ENCODE peak calls at places on chromosomes 12 and 14, in ten cellular contexts. One of them, this sample, is unnamed.

GRCh38 chr12:112881602-112882001 is 25.2 kb upstream of the OAS1 start:
- DNase-seq in putamen: no peak
- DNase-seq in brain microvascular endothelial cell: no peak
- DNase-seq in H9: no peak
- DNase-seq in ureter: no peak
- DNase-seq in stimulated activated CD4-positive, alpha-beta T cell treated with anti-CD3 and anti-CD28 coated beads, Interleukin-12 subunit alpha, Interleukin-12 subunit beta, amount 100 ng/mL, for 4 hours: no peak
- DNase-seq in left ventricle myocardium inferior: no peak
- DNase-seq in HS-5: no peak
- DNase-seq in COLO829: no peak
- DNase-seq in nephron progenitor cell: no peak
- DNase-seq in this sample: no peak

GRCh38 chr12:112007945-112008344 is 5.0 kb downstream of the TMEM116 start:
- DNase-seq in putamen: no peak
- DNase-seq in brain microvascular endothelial cell: no peak
- DNase-seq in H9: no peak
- DNase-seq in ureter: no peak
- DNase-seq in stimulated activated CD4-positive, alpha-beta T cell treated with anti-CD3 and anti-CD28 coated beads, Interleukin-12 subunit alpha, Interleukin-12 subunit beta, amount 100 ng/mL, for 4 hours: no peak
- DNase-seq in left ventricle myocardium inferior: no peak
- DNase-seq in HS-5: no peak
- DNase-seq in COLO829: no peak
- DNase-seq in nephron progenitor cell: no peak
- DNase-seq in this sample: no peak

GRCh38 chr12:64025174-64025958 is 180.9 kb downstream of the SRGAP1 start:
- DNase-seq in putamen: no peak
- DNase-seq in brain microvascular endothelial cell: peak; percentile 22
- DNase-seq in H9: no peak
- DNase-seq in ureter: no peak
- DNase-seq in stimulated activated CD4-positive, alpha-beta T cell treated with anti-CD3 and anti-CD28 coated beads, Interleukin-12 subunit alpha, Interleukin-12 subunit beta, amount 100 ng/mL, for 4 hours: no peak
- DNase-seq in left ventricle myocardium inferior: no peak
- DNase-seq in HS-5: no peak
- DNase-seq in COLO829: peak; percentile 34
- DNase-seq in nephron progenitor cell: no peak
- DNase-seq in this sample: peak; percentile 90

GRCh38 chr14:72692678-72693077 is 201.2 kb downstream of the DPF3 start:
- DNase-seq in putamen: no peak
- DNase-seq in brain microvascular endothelial cell: no peak
- DNase-seq in H9: peak; percentile 79
- DNase-seq in ureter: no peak
- DNase-seq in stimulated activated CD4-positive, alpha-beta T cell treated with anti-CD3 and anti-CD28 coated beads, Interleukin-12 subunit alpha, Interleukin-12 subunit beta, amount 100 ng/mL, for 4 hours: no peak
- DNase-seq in left ventricle myocardium inferior: no peak
- DNase-seq in HS-5: no peak
- DNase-seq in COLO829: no peak
- DNase-seq in nephron progenitor cell: no peak
- DNase-seq in this sample: no peak

GRCh38 chr14:87153391-87153790 is 839.6 kb downstream of the GALC start:
- DNase-seq in putamen: no peak
- DNase-seq in brain microvascular endothelial cell: no peak
- DNase-seq in H9: no peak
- DNase-seq in ureter: no peak
- DNase-seq in stimulated activated CD4-positive, alpha-beta T cell treated with anti-CD3 and anti-CD28 coated beads, Interleukin-12 subunit alpha, Interleukin-12 subunit beta, amount 100 ng/mL, for 4 hours: no peak
- DNase-seq in left ventricle myocardium inferior: no peak
- DNase-seq in HS-5: no peak
- DNase-seq in COLO829: no peak
- DNase-seq in nephron progenitor cell: no peak
- DNase-seq in this sample: no peak

GRCh38 chr14:27739657-27740156 is 1026.9 kb upstream of the FOXG1 start:
- DNase-seq in putamen: no peak
- DNase-seq in brain microvascular endothelial cell: no peak
- DNase-seq in H9: no peak
- DNase-seq in ureter: no peak
- DNase-seq in stimulated activated CD4-positive, alpha-beta T cell treated with anti-CD3 and anti-CD28 coated beads, Interleukin-12 subunit alpha, Interleukin-12 subunit beta, amount 100 ng/mL, for 4 hours: no peak
- DNase-seq in left ventricle myocardium inferior: no peak
- DNase-seq in HS-5: no peak
- DNase-seq in COLO829: no peak
- DNase-seq in nephron progenitor cell: no peak
- DNase-seq in this sample: no peak

GRCh38 chr12:131687346-131688125 is 23.4 kb upstream of the SFSWAP start:
- DNase-seq in putamen: no peak
- DNase-seq in brain microvascular endothelial cell: no peak
- DNase-seq in H9: peak; percentile 35
- DNase-seq in ureter: no peak
- DNase-seq in stimulated activated CD4-positive, alpha-beta T cell treated with anti-CD3 and anti-CD28 coated beads, Interleukin-12 subunit alpha, Interleukin-12 subunit beta, amount 100 ng/mL, for 4 hours: no peak
- DNase-seq in left ventricle myocardium inferior: no peak
- DNase-seq in HS-5: no peak
- DNase-seq in COLO829: no peak
- DNase-seq in nephron progenitor cell: no peak
- DNase-seq in this sample: no peak

GRCh38 chr12:96434107-96434506 is 33.9 kb upstream of the CDK17 start:
- DNase-seq in putamen: no peak
- DNase-seq in brain microvascular endothelial cell: peak; percentile 97
- DNase-seq in H9: no peak
- DNase-seq in ureter: no peak
- DNase-seq in stimulated activated CD4-positive, alpha-beta T cell treated with anti-CD3 and anti-CD28 coated beads, Interleukin-12 subunit alpha, Interleukin-12 subunit beta, amount 100 ng/mL, for 4 hours: peak; percentile 26
- DNase-seq in left ventricle myocardium inferior: no peak
- DNase-seq in HS-5: peak; percentile 87
- DNase-seq in COLO829: peak; percentile 80
- DNase-seq in nephron progenitor cell: no peak
- DNase-seq in this sample: peak; percentile 99

GRCh38 chr12:55634186-55634585 is 2.5 kb upstream of the OR10P1 start:
- DNase-seq in putamen: no peak
- DNase-seq in brain microvascular endothelial cell: no peak
- DNase-seq in H9: no peak
- DNase-seq in ureter: no peak
- DNase-seq in stimulated activated CD4-positive, alpha-beta T cell treated with anti-CD3 and anti-CD28 coated beads, Interleukin-12 subunit alpha, Interleukin-12 subunit beta, amount 100 ng/mL, for 4 hours: no peak
- DNase-seq in left ventricle myocardium inferior: no peak
- DNase-seq in HS-5: no peak
- DNase-seq in COLO829: no peak
- DNase-seq in nephron progenitor cell: no peak
- DNase-seq in this sample: no peak

GRCh38 chr14:22887990-22888378 is 5.0 kb downstream of the REM2 start:
- DNase-seq in putamen: peak; percentile 65
- DNase-seq in brain microvascular endothelial cell: no peak
- DNase-seq in H9: no peak
- DNase-seq in ureter: no peak
- DNase-seq in stimulated activated CD4-positive, alpha-beta T cell treated with anti-CD3 and anti-CD28 coated beads, Interleukin-12 subunit alpha, Interleukin-12 subunit beta, amount 100 ng/mL, for 4 hours: peak; percentile 64
- DNase-seq in left ventricle myocardium inferior: no peak
- DNase-seq in HS-5: no peak
- DNase-seq in COLO829: no peak
- DNase-seq in nephron progenitor cell: no peak
- DNase-seq in this sample: no peak

GRCh38 chr12:84929486-84929885 is 16.9 kb upstream of the SLC6A15 start:
- DNase-seq in putamen: no peak
- DNase-seq in brain microvascular endothelial cell: no peak
- DNase-seq in H9: no peak
- DNase-seq in ureter: no peak
- DNase-seq in stimulated activated CD4-positive, alpha-beta T cell treated with anti-CD3 and anti-CD28 coated beads, Interleukin-12 subunit alpha, Interleukin-12 subunit beta, amount 100 ng/mL, for 4 hours: no peak
- DNase-seq in left ventricle myocardium inferior: no peak
- DNase-seq in HS-5: no peak
- DNase-seq in COLO829: no peak
- DNase-seq in nephron progenitor cell: no peak
- DNase-seq in this sample: no peak

GRCh38 chr12:9649532-9649940 is 20.0 kb upstream of the CLEC2D start:
- DNase-seq in putamen: no peak
- DNase-seq in brain microvascular endothelial cell: no peak
- DNase-seq in H9: peak; percentile 64
- DNase-seq in ureter: no peak
- DNase-seq in stimulated activated CD4-positive, alpha-beta T cell treated with anti-CD3 and anti-CD28 coated beads, Interleukin-12 subunit alpha, Interleukin-12 subunit beta, amount 100 ng/mL, for 4 hours: no peak
- DNase-seq in left ventricle myocardium inferior: no peak
- DNase-seq in HS-5: peak; percentile 3
- DNase-seq in COLO829: no peak
- DNase-seq in nephron progenitor cell: peak; percentile 19
- DNase-seq in this sample: no peak

GRCh38 chr12:115232455-115233156 is 548.6 kb upstream of the TBX3 start:
- DNase-seq in putamen: no peak
- DNase-seq in brain microvascular endothelial cell: peak; percentile 85
- DNase-seq in H9: no peak
- DNase-seq in ureter: no peak
- DNase-seq in stimulated activated CD4-positive, alpha-beta T cell treated with anti-CD3 and anti-CD28 coated beads, Interleukin-12 subunit alpha, Interleukin-12 subunit beta, amount 100 ng/mL, for 4 hours: no peak
- DNase-seq in left ventricle myocardium inferior: no peak
- DNase-seq in HS-5: peak; percentile 51
- DNase-seq in COLO829: no peak
- DNase-seq in nephron progenitor cell: no peak
- DNase-seq in this sample: no peak

GRCh38 chr14:69580009-69580577 is 5.4 kb upstream of the CCDC177 start:
- DNase-seq in putamen: no peak
- DNase-seq in brain microvascular endothelial cell: peak; percentile 78
- DNase-seq in H9: peak; percentile 83
- DNase-seq in ureter: no peak
- DNase-seq in stimulated activated CD4-positive, alpha-beta T cell treated with anti-CD3 and anti-CD28 coated beads, Interleukin-12 subunit alpha, Interleukin-12 subunit beta, amount 100 ng/mL, for 4 hours: no peak
- DNase-seq in left ventricle myocardium inferior: no peak
- DNase-seq in HS-5: no peak
- DNase-seq in COLO829: no peak
- DNase-seq in nephron progenitor cell: peak; percentile 44
- DNase-seq in this sample: peak; percentile 64

GRCh38 chr14:104285483-104285790 is 147.1 kb downstream of the KIF26A start:
- DNase-seq in putamen: no peak
- DNase-seq in brain microvascular endothelial cell: no peak
- DNase-seq in H9: no peak
- DNase-seq in ureter: no peak
- DNase-seq in stimulated activated CD4-positive, alpha-beta T cell treated with anti-CD3 and anti-CD28 coated beads, Interleukin-12 subunit alpha, Interleukin-12 subunit beta, amount 100 ng/mL, for 4 hours: no peak
- DNase-seq in left ventricle myocardium inferior: no peak
- DNase-seq in HS-5: no peak
- DNase-seq in COLO829: no peak
- DNase-seq in nephron progenitor cell: no peak
- DNase-seq in this sample: no peak

GRCh38 chr14:90850487-90850886 is 34.3 kb upstream of the TTC7B start:
- DNase-seq in putamen: no peak
- DNase-seq in brain microvascular endothelial cell: no peak
- DNase-seq in H9: peak; percentile 72
- DNase-seq in ureter: no peak
- DNase-seq in stimulated activated CD4-positive, alpha-beta T cell treated with anti-CD3 and anti-CD28 coated beads, Interleukin-12 subunit alpha, Interleukin-12 subunit beta, amount 100 ng/mL, for 4 hours: no peak
- DNase-seq in left ventricle myocardium inferior: no peak
- DNase-seq in HS-5: peak; percentile 25
- DNase-seq in COLO829: peak; percentile 47
- DNase-seq in nephron progenitor cell: no peak
- DNase-seq in this sample: no peak

GRCh38 chr12:130752692-130753230 is 36.7 kb upstream of the RIMBP2 start:
- DNase-seq in putamen: no peak
- DNase-seq in brain microvascular endothelial cell: no peak
- DNase-seq in H9: peak; percentile 70
- DNase-seq in ureter: no peak
- DNase-seq in stimulated activated CD4-positive, alpha-beta T cell treated with anti-CD3 and anti-CD28 coated beads, Interleukin-12 subunit alpha, Interleukin-12 subunit beta, amount 100 ng/mL, for 4 hours: no peak
- DNase-seq in left ventricle myocardium inferior: no peak
- DNase-seq in HS-5: no peak
- DNase-seq in COLO829: no peak
- DNase-seq in nephron progenitor cell: peak; percentile 33
- DNase-seq in this sample: peak; percentile 20